ENCODE peak calls at places on chromosomes 6 and 20, in eight cellular contexts. One of them, this sample, is unnamed.
A peak's percentile ranks its signal among the peaks of the same experiment; 100 is the strongest.

GRCh38 chr6:20334334-20334733 is 67.3 kb upstream of the E2F3 start:
- DNase-seq in upper lobe of left lung: no peak
- DNase-seq in H1: no peak
- DNase-seq in lower leg skin: no peak
- DNase-seq in gastrocnemius medialis: peak; percentile 64
- DNase-seq in uterus: no peak
- DNase-seq in prostate gland: no peak
- DNase-seq in breast epithelium: no peak
- DNase-seq in this sample: no peak

GRCh38 chr6:89252902-89253301 is 35.7 kb upstream of the GABRR1 start:
- DNase-seq in upper lobe of left lung: no peak
- DNase-seq in H1: no peak
- DNase-seq in lower leg skin: no peak
- DNase-seq in gastrocnemius medialis: no peak
- DNase-seq in uterus: no peak
- DNase-seq in prostate gland: no peak
- DNase-seq in breast epithelium: no peak
- DNase-seq in this sample: no peak

GRCh38 chr6:17987576-17988421 is at the start of gene KIF13A:
- DNase-seq in upper lobe of left lung: peak; percentile 94
- DNase-seq in H1: no peak
- DNase-seq in lower leg skin: peak; percentile 59
- DNase-seq in gastrocnemius medialis: peak; percentile 67
- DNase-seq in uterus: peak; percentile 63
- DNase-seq in prostate gland: peak; percentile 59
- DNase-seq in breast epithelium: peak; percentile 54
- DNase-seq in this sample: peak; percentile 8

GRCh38 chr20:48910360-48910781 is 11.1 kb upstream of the ARFGEF2 start:
- DNase-seq in upper lobe of left lung: no peak
- DNase-seq in H1: no peak
- DNase-seq in lower leg skin: no peak
- DNase-seq in gastrocnemius medialis: no peak
- DNase-seq in uterus: no peak
- DNase-seq in prostate gland: no peak
- DNase-seq in breast epithelium: no peak
- DNase-seq in this sample: no peak

GRCh38 chr6:140480852-140481251 is 1106.4 kb upstream of the CITED2 start:
- DNase-seq in upper lobe of left lung: no peak
- DNase-seq in H1: no peak
- DNase-seq in lower leg skin: peak; percentile 24
- DNase-seq in gastrocnemius medialis: peak; percentile 28
- DNase-seq in uterus: no peak
- DNase-seq in prostate gland: no peak
- DNase-seq in breast epithelium: no peak
- DNase-seq in this sample: no peak

GRCh38 chr6:141415896-141416295 is 716.8 kb upstream of the GJE1 start:
- DNase-seq in upper lobe of left lung: no peak
- DNase-seq in H1: no peak
- DNase-seq in lower leg skin: no peak
- DNase-seq in gastrocnemius medialis: no peak
- DNase-seq in uterus: no peak
- DNase-seq in prostate gland: no peak
- DNase-seq in breast epithelium: no peak
- DNase-seq in this sample: no peak

GRCh38 chr6:169920359-169921020 is 169.1 kb downstream of the ERMARD start:
- DNase-seq in upper lobe of left lung: no peak
- DNase-seq in H1: no peak
- DNase-seq in lower leg skin: no peak
- DNase-seq in gastrocnemius medialis: no peak
- DNase-seq in uterus: no peak
- DNase-seq in prostate gland: no peak
- DNase-seq in breast epithelium: no peak
- DNase-seq in this sample: no peak

GRCh38 chr6:7900621-7901020 is 10.0 kb downstream of the TXNDC5 start:
- DNase-seq in upper lobe of left lung: no peak
- DNase-seq in H1: no peak
- DNase-seq in lower leg skin: no peak
- DNase-seq in gastrocnemius medialis: no peak
- DNase-seq in uterus: no peak
- DNase-seq in prostate gland: no peak
- DNase-seq in breast epithelium: no peak
- DNase-seq in this sample: no peak

GRCh38 chr20:44083220-44083933 is 103.6 kb downstream of the JPH2 start:
- DNase-seq in upper lobe of left lung: no peak
- DNase-seq in H1: no peak
- DNase-seq in lower leg skin: no peak
- DNase-seq in gastrocnemius medialis: peak; percentile 86
- DNase-seq in uterus: no peak
- DNase-seq in prostate gland: peak; percentile 39
- DNase-seq in breast epithelium: no peak
- DNase-seq in this sample: no peak

GRCh38 chr6:140230282-140230681 is 855.8 kb upstream of the CITED2 start:
- DNase-seq in upper lobe of left lung: no peak
- DNase-seq in H1: no peak
- DNase-seq in lower leg skin: no peak
- DNase-seq in gastrocnemius medialis: no peak
- DNase-seq in uterus: no peak
- DNase-seq in prostate gland: peak; percentile 27
- DNase-seq in breast epithelium: no peak
- DNase-seq in this sample: no peak

GRCh38 chr20:41051426-41051825 is 22.8 kb downstream of the TOP1 start:
- DNase-seq in upper lobe of left lung: no peak
- DNase-seq in H1: no peak
- DNase-seq in lower leg skin: no peak
- DNase-seq in gastrocnemius medialis: no peak
- DNase-seq in uterus: no peak
- DNase-seq in prostate gland: no peak
- DNase-seq in breast epithelium: no peak
- DNase-seq in this sample: no peak

GRCh38 chr20:1998715-1999114 is 4.9 kb upstream of the PDYN start:
- DNase-seq in upper lobe of left lung: no peak
- DNase-seq in H1: no peak
- DNase-seq in lower leg skin: no peak
- DNase-seq in gastrocnemius medialis: no peak
- DNase-seq in uterus: no peak
- DNase-seq in prostate gland: no peak
- DNase-seq in breast epithelium: no peak
- DNase-seq in this sample: no peak

GRCh38 chr6:41966961-41967311 is 25.3 kb upstream of the CCND3 start:
- DNase-seq in upper lobe of left lung: no peak
- DNase-seq in H1: no peak
- DNase-seq in lower leg skin: no peak
- DNase-seq in gastrocnemius medialis: no peak
- DNase-seq in uterus: no peak
- DNase-seq in prostate gland: no peak
- DNase-seq in breast epithelium: no peak
- DNase-seq in this sample: no peak

GRCh38 chr20:60407011-60407771 is 449.0 kb downstream of the CDH26 start:
- DNase-seq in upper lobe of left lung: no peak
- DNase-seq in H1: no peak
- DNase-seq in lower leg skin: no peak
- DNase-seq in gastrocnemius medialis: no peak
- DNase-seq in uterus: no peak
- DNase-seq in prostate gland: no peak
- DNase-seq in breast epithelium: no peak
- DNase-seq in this sample: no peak

GRCh38 chr6:45163952-45164766 is 164.0 kb upstream of the RUNX2 start:
- DNase-seq in upper lobe of left lung: no peak
- DNase-seq in H1: no peak
- DNase-seq in lower leg skin: no peak
- DNase-seq in gastrocnemius medialis: no peak
- DNase-seq in uterus: no peak
- DNase-seq in prostate gland: no peak
- DNase-seq in breast epithelium: no peak
- DNase-seq in this sample: no peak

GRCh38 chr6:116511424-116512131 is at the start of gene CALHM5:
- DNase-seq in upper lobe of left lung: no peak
- DNase-seq in H1: no peak
- DNase-seq in lower leg skin: peak; percentile 39
- DNase-seq in gastrocnemius medialis: peak; percentile 35
- DNase-seq in uterus: peak; percentile 59
- DNase-seq in prostate gland: no peak
- DNase-seq in breast epithelium: no peak
- DNase-seq in this sample: no peak
- H3K4me3 ChIP-seq in upper lobe of left lung: peak within 1 kb of the TSS; percentile 36
- H3K4me3 ChIP-seq in H1: no peak within 1 kb of the TSS
- H3K4me3 ChIP-seq in lower leg skin: peak within 1 kb of the TSS; percentile 30
- H3K4me3 ChIP-seq in gastrocnemius medialis: peak within 1 kb of the TSS; percentile 46
- H3K4me3 ChIP-seq in uterus: peak within 1 kb of the TSS; percentile 20
- H3K4me3 ChIP-seq in prostate gland: peak within 1 kb of the TSS; percentile 11
- H3K4me3 ChIP-seq in breast epithelium: peak within 1 kb of the TSS; percentile 55
- H3K4me3 ChIP-seq in this sample: peak within 1 kb of the TSS; percentile 41

DNA sequence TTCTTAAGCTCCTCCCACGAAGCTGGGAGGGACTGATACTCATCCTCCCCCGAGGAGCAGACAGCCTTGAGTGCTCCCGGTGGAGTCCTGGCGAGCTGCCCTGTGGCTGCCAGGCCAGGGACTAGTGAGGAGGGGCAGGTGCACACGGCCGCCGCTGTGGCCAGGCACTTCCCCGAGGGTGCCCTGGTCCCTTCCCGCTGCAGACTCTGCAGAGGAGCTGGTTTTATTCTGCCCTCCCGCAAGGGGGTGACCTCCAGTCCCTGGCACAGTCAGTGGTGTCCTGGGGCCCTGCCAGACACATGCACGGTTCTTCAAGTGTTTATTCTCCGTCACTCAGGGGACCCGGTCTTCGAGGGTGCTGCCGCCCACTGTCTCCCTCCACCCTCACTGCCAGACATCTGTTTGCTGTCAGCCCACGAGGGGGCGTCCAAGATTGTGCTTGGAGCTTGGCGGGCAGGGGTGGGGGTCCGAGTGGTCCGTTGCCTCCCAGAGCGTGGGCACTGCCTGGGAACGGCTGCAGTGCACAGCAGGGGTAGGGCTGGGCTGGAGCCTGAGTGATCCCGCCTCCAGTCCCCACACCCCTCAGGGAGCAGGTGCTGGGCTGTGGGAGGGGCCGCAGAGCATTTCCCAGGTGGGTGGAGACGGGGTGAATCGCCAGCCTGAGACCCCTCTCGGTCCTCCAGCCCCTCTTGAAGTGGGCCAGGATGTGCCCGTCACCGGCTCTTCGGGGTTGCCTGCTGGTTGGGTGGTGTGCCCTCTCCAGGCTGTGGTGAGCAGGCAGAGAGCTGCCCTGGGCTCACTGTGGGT is 3.1 kb upstream of the CABLES2 start:
- DNase-seq in upper lobe of left lung: peak; percentile 85
- DNase-seq in H1: no peak
- DNase-seq in lower leg skin: no peak
- DNase-seq in gastrocnemius medialis: peak; percentile 42
- DNase-seq in uterus: peak; percentile 62
- DNase-seq in prostate gland: peak; percentile 46
- DNase-seq in breast epithelium: peak; percentile 80
- DNase-seq in this sample: no peak
- TF ChIP-seq POLR2A in upper lobe of left lung: no peak
- TF ChIP-seq POLR2A in H1: no peak
- TF ChIP-seq POLR2A in lower leg skin: no peak
- TF ChIP-seq POLR2A in gastrocnemius medialis: no peak
- TF ChIP-seq POLR2A in uterus: no peak
- TF ChIP-seq POLR2A in prostate gland: no peak
- TF ChIP-seq POLR2A in breast epithelium: no peak
- TF ChIP-seq POLR2A in this sample: no peak

GRCh38 chr6:28743271-28743789 is 180.5 kb downstream of the TRIM27 start:
- DNase-seq in upper lobe of left lung: no peak
- DNase-seq in H1: no peak
- DNase-seq in lower leg skin: no peak
- DNase-seq in gastrocnemius medialis: no peak
- DNase-seq in uterus: no peak
- DNase-seq in prostate gland: no peak
- DNase-seq in breast epithelium: no peak
- DNase-seq in this sample: no peak

GRCh38 chr6:28747083-28747630 is 176.6 kb downstream of the TRIM27 start:
- DNase-seq in upper lobe of left lung: no peak
- DNase-seq in H1: no peak
- DNase-seq in lower leg skin: no peak
- DNase-seq in gastrocnemius medialis: no peak
- DNase-seq in uterus: no peak
- DNase-seq in prostate gland: no peak
- DNase-seq in breast epithelium: no peak
- DNase-seq in this sample: no peak

GRCh38 chr6:28738396-28738765 is 185.4 kb downstream of the TRIM27 start:
- DNase-seq in upper lobe of left lung: no peak
- DNase-seq in H1: no peak
- DNase-seq in lower leg skin: no peak
- DNase-seq in gastrocnemius medialis: no peak
- DNase-seq in uterus: no peak
- DNase-seq in prostate gland: no peak
- DNase-seq in breast epithelium: no peak
- DNase-seq in this sample: no peak

GRCh38 chr6:28741363-28741762 is 182.4 kb downstream of the TRIM27 start:
- DNase-seq in upper lobe of left lung: no peak
- DNase-seq in H1: no peak
- DNase-seq in lower leg skin: no peak
- DNase-seq in gastrocnemius medialis: no peak
- DNase-seq in uterus: no peak
- DNase-seq in prostate gland: no peak
- DNase-seq in breast epithelium: no peak
- DNase-seq in this sample: no peak

DNA sequence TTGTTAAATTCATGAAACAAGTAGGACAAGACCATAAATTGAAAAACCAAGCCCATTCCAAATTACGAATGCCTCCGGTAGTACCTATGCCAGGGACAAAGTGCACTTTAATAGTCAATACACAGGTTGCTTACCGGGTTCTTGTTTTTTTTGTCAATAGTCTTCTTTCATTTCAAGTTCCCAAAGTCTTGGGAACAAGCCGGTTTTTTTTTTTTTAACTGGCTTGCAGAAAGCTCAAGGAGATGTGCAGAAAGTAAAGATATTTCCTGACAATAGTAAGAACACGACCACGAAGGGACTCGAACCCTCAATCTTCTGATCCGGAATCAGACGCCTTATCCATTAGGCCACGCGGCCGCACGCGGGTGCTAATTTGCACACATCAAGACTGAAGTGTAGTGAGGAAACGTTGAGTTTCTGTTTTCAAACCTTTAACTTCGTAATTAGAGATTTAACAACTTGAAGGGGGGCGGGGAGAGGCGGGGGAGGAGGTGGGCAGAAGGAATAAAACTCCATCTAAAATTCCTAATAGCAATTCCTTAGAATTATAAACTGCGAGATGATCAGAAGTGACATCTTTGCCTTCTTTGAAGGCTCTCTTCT is 181.0 kb downstream of the TRIM27 start:
- DNase-seq in upper lobe of left lung: no peak
- DNase-seq in H1: peak; percentile 75
- DNase-seq in lower leg skin: no peak
- DNase-seq in gastrocnemius medialis: no peak
- DNase-seq in uterus: no peak
- DNase-seq in prostate gland: no peak
- DNase-seq in breast epithelium: no peak
- DNase-seq in this sample: no peak
- H3K4me3 ChIP-seq in upper lobe of left lung: no peak overlapping the region
- H3K4me3 ChIP-seq in H1: peak overlapping the region; percentile 92
- H3K4me3 ChIP-seq in lower leg skin: no peak overlapping the region
- H3K4me3 ChIP-seq in gastrocnemius medialis: no peak overlapping the region
- H3K4me3 ChIP-seq in uterus: no peak overlapping the region
- H3K4me3 ChIP-seq in prostate gland: no peak overlapping the region
- H3K4me3 ChIP-seq in breast epithelium: no peak overlapping the region
- H3K4me3 ChIP-seq in this sample: no peak overlapping the region

GRCh38 chr20:29085625-29086024 is 2171.8 kb upstream of the DEFB115 start:
- DNase-seq in upper lobe of left lung: no peak
- DNase-seq in H1: no peak
- DNase-seq in lower leg skin: no peak
- DNase-seq in gastrocnemius medialis: no peak
- DNase-seq in uterus: no peak
- DNase-seq in prostate gland: no peak
- DNase-seq in breast epithelium: no peak
- DNase-seq in this sample: no peak

GRCh38 chr20:29079769-29080690 is 2177.4 kb upstream of the DEFB115 start:
- DNase-seq in upper lobe of left lung: peak; percentile 73
- DNase-seq in H1: no peak
- DNase-seq in lower leg skin: peak; percentile 52
- DNase-seq in gastrocnemius medialis: no peak
- DNase-seq in uterus: no peak
- DNase-seq in prostate gland: peak; percentile 66
- DNase-seq in breast epithelium: no peak
- DNase-seq in this sample: no peak
- TF ChIP-seq POLR2A in upper lobe of left lung: no peak
- TF ChIP-seq POLR2A in H1: no peak
- TF ChIP-seq POLR2A in lower leg skin: no peak
- TF ChIP-seq POLR2A in gastrocnemius medialis: no peak
- TF ChIP-seq POLR2A in uterus: no peak
- TF ChIP-seq POLR2A in prostate gland: no peak
- TF ChIP-seq POLR2A in breast epithelium: no peak
- TF ChIP-seq POLR2A in this sample: no peak

This sample was measured in esophagus squamous epithelium.